ENCODE peak calls at places on chromosomes 4 and X, in eight cellular contexts. W, C, H, X, S, M, F and G are unnamed samples.

GRCh38 chr4:184382189-184382846 is 92.0 kb downstream of the IRF2 start:
- DNase-seq in W (no peak), H (no peak), C (peak), F (peak), X (no peak), M (no peak), S (no peak), G (no peak)

GRCh38 chrX:79130857-79131256 is 13.6 kb upstream of the GPR174 start:
- DNase-seq in C (no peak), X (no peak), S (no peak), H (no peak), W (no peak), F (no peak), M (no peak), G (no peak)

GRCh38 chr4:141016117-141016798 is 117.0 kb downstream of the RNF150 start:
- DNase-seq in H (no peak), F (no peak), W (no peak), S (peak), X (no peak), M (no peak), C (no peak), G (no peak)

GRCh38 chr4:83876047-83876446 is 340.1 kb downstream of the GPAT3 start:
- DNase-seq in F (no peak), M (no peak), H (peak), C (no peak), S (peak), X (no peak), W (no peak), G (peak)

GRCh38 chr4:6267573-6267972 is 2.1 kb upstream of the WFS1 start:
- DNase-seq in C (no peak), X (no peak), F (no peak), M (no peak), W (no peak), S (no peak), H (no peak), G (no peak)

GRCh38 chr4:78603384-78603783 is 51.8 kb downstream of the ANXA3 start:
- DNase-seq in X (no peak), H (no peak), W (no peak), C (no peak), F (no peak), S (no peak), M (no peak), G (no peak)

GRCh38 chr4:70997068-70997467 is 3.6 kb downstream of the DCK start:
- DNase-seq in F (no peak), C (no peak), M (no peak), X (no peak), S (no peak), W (no peak), H (no peak), G (no peak)

GRCh38 chr4:73740353-73740778 is at the start of gene CXCL8:
- DNase-seq in X (no peak), S (peak), W (peak), F (peak), C (peak), H (peak), M (peak), G (peak)

GRCh38 chr4:182306792-182307507 is 63.7 kb downstream of the TENM3 start:
- DNase-seq in X (no peak), H (peak), M (no peak), C (no peak), S (peak), F (no peak), W (no peak), G (no peak)

GRCh38 chr4:176499518-176499917 is 179.8 kb downstream of the SPCS3 start:
- DNase-seq in M (no peak), F (no peak), C (no peak), H (peak), X (no peak), S (peak), W (peak), G (peak)

GRCh38 chr4:628821-629635 is 3.7 kb downstream of the PDE6B start:
- DNase-seq in C (no peak), M (no peak), W (no peak), X (no peak), S (no peak), H (no peak), F (no peak), G (no peak)

GRCh38 chrX:131405497-131405896 is 116.4 kb upstream of the IGSF1 start:
- DNase-seq in W (no peak), C (no peak), F (no peak), M (peak), H (no peak), S (peak), X (no peak), G (peak)

GRCh38 chr4:16233569-16234177 is 7.4 kb upstream of the TAPT1 start:
- DNase-seq in X (no peak), W (no peak), F (no peak), M (no peak), H (no peak), C (no peak), S (no peak), G (no peak)

GRCh38 chr4:54547299-54548097 is 110.3 kb upstream of the KIT start:
- DNase-seq in S (no peak), H (no peak), W (no peak), F (no peak), X (no peak), M (no peak), C (no peak), G (no peak)

GRCh38 chr4:27819261-27819660 is 958.6 kb downstream of the STIM2 start:
- DNase-seq in M (no peak), H (peak), C (no peak), S (no peak), F (no peak), X (no peak), W (no peak), G (no peak)

GRCh38 chrX:13099121-13099520 is 54.7 kb upstream of the FAM9C start:
- DNase-seq in X (no peak), W (no peak), F (peak), S (no peak), H (no peak), C (no peak), M (no peak), G (peak)

GRCh38 chrX:8749697-8750096 is 17.8 kb upstream of the ANOS1 start:
- DNase-seq in S (no peak), H (no peak), C (no peak), W (no peak), F (no peak), M (no peak), X (no peak), G (no peak)

GRCh38 chr4:161254375-161254774 is 909.4 kb downstream of the FSTL5 start:
- DNase-seq in C (no peak), W (no peak), X (no peak), F (no peak), S (no peak), H (no peak), M (no peak), G (peak)

GRCh38 chrX:139304471-139304870 is 226.1 kb upstream of the F9 start:
- DNase-seq in F (no peak), H (peak), X (no peak), M (no peak), C (no peak), S (peak), W (no peak), G (peak)